ENCODE peak calls at places on chromosomes 12 and 14, in five cellular contexts. G is GM23248; J is mesendoderm; Y is suprapubic skin; R is effector memory CD4-positive, alpha-beta T cell. E is an unnamed sample. For H3K4me1 and H3K27me3, the result is how much of the 10 kb centered on the place peaks cover.

GRCh38 chr12:44225128-44225527 is 389.2 kb downstream of the TMEM117 start:
- DNase-seq in G (no peak), J (no peak), Y (no peak), R (no peak), E (no peak)

GRCh38 chr14:29930283-29930682 is 2.6 kb upstream of the PRKD1 start:
- DNase-seq in G (peak), J (peak), Y (no peak), R (no peak), E (peak)

GRCh38 chr12:51678086-51678724 is 87.2 kb downstream of the SCN8A start:
- DNase-seq in G (peak), J (peak), Y (no peak), R (no peak), E (peak)

GRCh38 chr14:77133718-77134338 is 7.8 kb downstream of the ZDHHC22 start:
- DNase-seq in G (peak), J (peak), Y (no peak), R (no peak), E (peak)

GRCh38 chr12:71504471-71504852 is 64.9 kb downstream of the LGR5 start:
- DNase-seq in G (no peak), J (no peak), Y (peak), R (no peak), E (no peak)

GRCh38 chr12:95838125-95838524 is 20.6 kb upstream of the SNRPF start:
- DNase-seq in G (peak), J (no peak), Y (no peak), R (no peak), E (no peak)

GRCh38 chr12:39476121-39476520 is 33.2 kb upstream of the KIF21A start:
- DNase-seq in G (no peak), J (no peak), Y (no peak), R (no peak), E (no peak)

GRCh38 chr14:32329146-32329545 is at the start of gene AKAP6:
- DNase-seq in G (peak), J (peak), Y (no peak), R (no peak), E (no peak)

GRCh38 chr12:65171073-65171472 is 1.7 kb downstream of the LEMD3 start:
- DNase-seq in G (peak), J (no peak), Y (no peak), R (no peak), E (peak)

GRCh38 chr12:1844223-1844622 is 23.9 kb downstream of the LRTM2 start:
- DNase-seq in G (no peak), J (no peak), Y (no peak), R (no peak), E (no peak)

GRCh38 chr14:104697317-104697703 is 7.9 kb downstream of the INF2 start:
- DNase-seq in G (no peak), J (no peak), Y (no peak), R (no peak), E (no peak)
- H3K27ac ChIP-seq in G (no peak), J (no peak), Y (no peak), R (peak), E (no peak)

GRCh38 chr12:6450091-6450868 is 1.6 kb upstream of the TAPBPL start:
- DNase-seq in G (peak), J (no peak), Y (peak), R (no peak), E (no peak)
- H3K4me1 ChIP-seq in G (under half), J (under half), Y (under half), R (under half), E (under half)

DNA sequence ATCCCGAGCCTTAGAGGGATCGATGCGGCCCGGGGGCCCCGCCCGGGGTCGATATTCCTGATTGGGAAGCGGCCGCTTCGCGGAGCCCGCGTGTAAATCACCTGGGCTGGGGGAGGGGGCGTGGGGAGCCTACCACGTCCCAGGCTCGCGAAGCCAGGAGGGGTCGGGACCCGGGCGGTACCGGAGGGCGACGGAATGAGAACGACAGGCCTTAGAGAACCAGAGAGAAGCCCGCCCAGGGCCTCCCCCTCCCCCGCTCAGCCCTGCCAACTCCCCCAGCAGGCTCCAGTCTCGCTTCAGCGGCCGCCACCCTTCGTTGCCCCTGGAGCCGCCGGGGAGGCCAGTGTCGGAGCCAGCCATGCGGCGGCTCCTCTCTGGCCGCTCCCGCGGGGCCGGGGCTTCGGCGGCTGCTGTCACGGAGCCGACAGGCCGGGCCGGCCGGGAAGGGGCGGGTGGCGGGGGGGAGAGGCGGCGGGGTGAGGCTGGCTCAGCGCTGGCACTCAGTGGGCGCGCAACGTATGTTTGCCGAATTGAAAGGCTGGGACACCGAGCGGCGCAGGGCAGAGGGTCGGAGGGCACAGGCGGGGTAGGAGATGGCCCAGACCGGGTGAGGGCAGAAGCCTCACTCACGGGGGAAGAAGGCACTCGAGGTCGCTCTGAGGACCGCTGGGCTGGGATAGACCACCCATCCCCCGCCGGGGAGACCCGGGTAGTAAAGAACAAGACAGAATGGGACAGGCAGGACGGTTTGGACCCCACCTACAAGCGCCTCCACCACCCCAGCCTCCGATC is 1.4 kb upstream of the DNAJC22 start:
- DNase-seq in G (peak), J (peak), Y (no peak), R (no peak), E (no peak)
- H3K27me3 ChIP-seq in G (half or more), J (under half), Y (half or more), R (half or more), E (half or more)

GRCh38 chr12:67436230-67436629 is 167.1 kb downstream of the CAND1 start:
- DNase-seq in G (no peak), J (no peak), Y (no peak), R (no peak), E (no peak)
- H3K27ac ChIP-seq in G (no peak), J (no peak), Y (peak), R (no peak), E (no peak)

GRCh38 chr12:75855360-75855759 is 176.2 kb downstream of the PHLDA1 start:
- DNase-seq in G (no peak), J (no peak), Y (no peak), R (no peak), E (no peak)
- H3K4me1 ChIP-seq in G (under half), J (under half), Y (under half), R (under half), E (under half)

DNA sequence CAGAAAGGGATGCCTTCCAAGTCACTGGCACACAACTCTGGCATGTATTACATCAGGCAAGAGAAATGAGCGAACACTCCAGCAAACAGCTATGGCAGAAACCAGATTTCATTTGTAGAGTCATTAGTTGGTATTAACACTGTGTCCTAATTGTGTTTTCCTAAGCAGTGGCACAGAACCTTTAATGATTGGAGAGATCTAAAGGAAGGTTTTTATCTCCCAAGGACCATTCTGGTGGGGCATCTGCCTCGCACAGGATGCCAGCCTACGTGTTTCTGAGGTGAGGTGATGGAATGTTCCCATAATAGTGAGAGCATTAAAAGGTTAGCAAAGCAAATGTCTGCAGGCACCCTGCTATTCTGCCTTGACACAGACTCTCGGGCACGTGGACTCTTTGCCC is 85.0 kb downstream of the WSCD2 start:
- DNase-seq in G (no peak), J (no peak), Y (no peak), R (no peak), E (no peak)
- H3K27me3 ChIP-seq in G (under half), J (under half), Y (under half), R (under half), E (under half)

DNA sequence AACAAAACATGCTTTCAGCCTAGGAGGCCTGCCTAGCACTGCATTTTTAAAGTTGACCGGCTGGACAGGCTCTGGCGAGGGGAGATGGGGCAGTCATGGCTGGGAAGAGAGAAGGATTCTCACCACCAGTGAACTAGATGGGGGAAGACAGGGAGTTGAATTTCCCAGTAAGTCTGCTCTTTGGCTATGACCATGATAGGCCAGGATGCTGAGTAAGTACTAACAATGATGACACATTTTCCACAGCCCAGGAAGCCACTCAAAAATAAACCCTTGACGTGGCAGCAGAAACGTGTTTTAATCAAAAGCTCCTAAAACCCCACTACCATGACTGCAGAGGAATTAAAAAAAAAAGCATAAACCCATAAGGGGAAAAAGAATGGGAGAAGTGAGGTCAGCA is 19.0 kb downstream of the KCTD10 start:
- DNase-seq in G (peak), J (no peak), Y (no peak), R (no peak), E (no peak)
- H3K27ac ChIP-seq in G (peak), J (no peak), Y (peak), R (no peak), E (no peak)

E was measured in foreskin keratinocyte.